ENCODE peak calls at places on chromosomes 11 and 22, in ten cellular contexts. One of them, this sample, is unnamed.

GRCh38 chr11:68843052-68843561 is 1.4 kb upstream of the CPT1A start:
- DNase-seq in H1: no peak
- DNase-seq in SJSA1: no peak
- DNase-seq in NB4: peak; percentile 82
- DNase-seq in IMR-90: peak; percentile 29
- DNase-seq in spleen: peak; percentile 81
- DNase-seq in fibroblast of lung: peak; percentile 44
- DNase-seq in A549: no peak
- DNase-seq in naive thymus-derived CD4-positive, alpha-beta T cell: peak; percentile 45
- DNase-seq in epithelial cell of esophagus: no peak
- DNase-seq in this sample: no peak

GRCh38 chr22:35567794-35568193 is 27.2 kb downstream of the RASD2 start:
- DNase-seq in H1: no peak
- DNase-seq in SJSA1: no peak
- DNase-seq in NB4: no peak
- DNase-seq in IMR-90: no peak
- DNase-seq in spleen: no peak
- DNase-seq in fibroblast of lung: no peak
- DNase-seq in A549: no peak
- DNase-seq in naive thymus-derived CD4-positive, alpha-beta T cell: no peak
- DNase-seq in epithelial cell of esophagus: no peak
- DNase-seq in this sample: no peak

GRCh38 chr22:33539902-33540751 is 380.1 kb downstream of the LARGE1 start:
- DNase-seq in H1: no peak
- DNase-seq in SJSA1: no peak
- DNase-seq in NB4: no peak
- DNase-seq in IMR-90: peak; percentile 5
- DNase-seq in spleen: no peak
- DNase-seq in fibroblast of lung: peak; percentile 17
- DNase-seq in A549: peak; percentile 58
- DNase-seq in naive thymus-derived CD4-positive, alpha-beta T cell: no peak
- DNase-seq in epithelial cell of esophagus: no peak
- DNase-seq in this sample: no peak

GRCh38 chr11:65709661-65710060 is 2.4 kb upstream of the KAT5 start:
- DNase-seq in H1: no peak
- DNase-seq in SJSA1: no peak
- DNase-seq in NB4: peak; percentile 63
- DNase-seq in IMR-90: no peak
- DNase-seq in spleen: peak; percentile 13
- DNase-seq in fibroblast of lung: peak; percentile 47
- DNase-seq in A549: no peak
- DNase-seq in naive thymus-derived CD4-positive, alpha-beta T cell: no peak
- DNase-seq in epithelial cell of esophagus: no peak
- DNase-seq in this sample: no peak

GRCh38 chr11:20443596-20443995 is 56.1 kb downstream of the PRMT3 start:
- DNase-seq in H1: no peak
- DNase-seq in SJSA1: peak; percentile 5
- DNase-seq in NB4: peak; percentile 24
- DNase-seq in IMR-90: peak; percentile 28
- DNase-seq in spleen: no peak
- DNase-seq in fibroblast of lung: peak; percentile 5
- DNase-seq in A549: peak; percentile 3
- DNase-seq in naive thymus-derived CD4-positive, alpha-beta T cell: no peak
- DNase-seq in epithelial cell of esophagus: peak; percentile 36
- DNase-seq in this sample: no peak

GRCh38 chr22:18998998-18999397 is 62.9 kb upstream of the PRODH start:
- DNase-seq in H1: peak; percentile 34
- DNase-seq in SJSA1: no peak
- DNase-seq in NB4: peak; percentile 21
- DNase-seq in IMR-90: no peak
- DNase-seq in spleen: no peak
- DNase-seq in fibroblast of lung: no peak
- DNase-seq in A549: no peak
- DNase-seq in naive thymus-derived CD4-positive, alpha-beta T cell: no peak
- DNase-seq in epithelial cell of esophagus: no peak
- DNase-seq in this sample: peak; percentile 52

GRCh38 chr22:45883811-45884170 is 93.2 kb downstream of the WNT7B start:
- DNase-seq in H1: no peak
- DNase-seq in SJSA1: no peak
- DNase-seq in NB4: no peak
- DNase-seq in IMR-90: no peak
- DNase-seq in spleen: no peak
- DNase-seq in fibroblast of lung: no peak
- DNase-seq in A549: no peak
- DNase-seq in naive thymus-derived CD4-positive, alpha-beta T cell: no peak
- DNase-seq in epithelial cell of esophagus: no peak
- DNase-seq in this sample: no peak

GRCh38 chr11:117199061-117199915 is at the start of gene TAGLN:
- DNase-seq in H1: peak; percentile 86
- DNase-seq in SJSA1: peak; percentile 68
- DNase-seq in NB4: no peak
- DNase-seq in IMR-90: peak; percentile 94
- DNase-seq in spleen: no peak
- DNase-seq in fibroblast of lung: peak; percentile 97
- DNase-seq in A549: no peak
- DNase-seq in naive thymus-derived CD4-positive, alpha-beta T cell: no peak
- DNase-seq in epithelial cell of esophagus: peak; percentile 87
- DNase-seq in this sample: peak; percentile 60

GRCh38 chr11:70618471-70619101 is 220.3 kb downstream of the CTTN start:
- DNase-seq in H1: no peak
- DNase-seq in SJSA1: no peak
- DNase-seq in NB4: no peak
- DNase-seq in IMR-90: no peak
- DNase-seq in spleen: no peak
- DNase-seq in fibroblast of lung: no peak
- DNase-seq in A549: no peak
- DNase-seq in naive thymus-derived CD4-positive, alpha-beta T cell: no peak
- DNase-seq in epithelial cell of esophagus: no peak
- DNase-seq in this sample: no peak

GRCh38 chr11:81267246-81267645 is 1466.4 kb downstream of the FAM181B start:
- DNase-seq in H1: no peak
- DNase-seq in SJSA1: no peak
- DNase-seq in NB4: no peak
- DNase-seq in IMR-90: no peak
- DNase-seq in spleen: no peak
- DNase-seq in fibroblast of lung: no peak
- DNase-seq in A549: no peak
- DNase-seq in naive thymus-derived CD4-positive, alpha-beta T cell: no peak
- DNase-seq in epithelial cell of esophagus: no peak
- DNase-seq in this sample: no peak

GRCh38 chr11:59145534-59145933 is 2.9 kb downstream of the FAM111A start:
- DNase-seq in H1: no peak
- DNase-seq in SJSA1: no peak
- DNase-seq in NB4: peak; percentile 86
- DNase-seq in IMR-90: peak; percentile 64
- DNase-seq in spleen: no peak
- DNase-seq in fibroblast of lung: no peak
- DNase-seq in A549: no peak
- DNase-seq in naive thymus-derived CD4-positive, alpha-beta T cell: no peak
- DNase-seq in epithelial cell of esophagus: peak; percentile 83
- DNase-seq in this sample: no peak
- H3K4me3 ChIP-seq in H1: peak overlapping the region; percentile 75
- H3K4me3 ChIP-seq in SJSA1: peak overlapping the region; percentile 59
- H3K4me3 ChIP-seq in NB4: peak overlapping the region; percentile 87
- H3K4me3 ChIP-seq in IMR-90: peak overlapping the region; percentile 48
- H3K4me3 ChIP-seq in spleen: no peak overlapping the region
- H3K4me3 ChIP-seq in fibroblast of lung: peak overlapping the region; percentile 96
- H3K4me3 ChIP-seq in A549: peak overlapping the region; percentile 73
- H3K4me3 ChIP-seq in naive thymus-derived CD4-positive, alpha-beta T cell: no peak overlapping the region
- H3K4me3 ChIP-seq in epithelial cell of esophagus: peak overlapping the region; percentile 75
- H3K4me3 ChIP-seq in this sample: no peak overlapping the region

GRCh38 chr22:40046126-40046525 is 51.4 kb downstream of the FAM83F start:
- DNase-seq in H1: no peak
- DNase-seq in SJSA1: no peak
- DNase-seq in NB4: no peak
- DNase-seq in IMR-90: no peak
- DNase-seq in spleen: no peak
- DNase-seq in fibroblast of lung: no peak
- DNase-seq in A549: no peak
- DNase-seq in naive thymus-derived CD4-positive, alpha-beta T cell: no peak
- DNase-seq in epithelial cell of esophagus: no peak
- DNase-seq in this sample: no peak
- H3K4me3 ChIP-seq in H1: peak overlapping the region; percentile 81
- H3K4me3 ChIP-seq in SJSA1: no peak overlapping the region
- H3K4me3 ChIP-seq in NB4: peak overlapping the region; percentile 76
- H3K4me3 ChIP-seq in IMR-90: no peak overlapping the region
- H3K4me3 ChIP-seq in spleen: peak overlapping the region; percentile 77
- H3K4me3 ChIP-seq in fibroblast of lung: peak overlapping the region; percentile 69
- H3K4me3 ChIP-seq in A549: no peak overlapping the region
- H3K4me3 ChIP-seq in naive thymus-derived CD4-positive, alpha-beta T cell: peak overlapping the region; percentile 97
- H3K4me3 ChIP-seq in epithelial cell of esophagus: no peak overlapping the region
- H3K4me3 ChIP-seq in this sample: no peak overlapping the region

GRCh38 chr11:118441770-118442169 is 5.5 kb downstream of the KMT2A start:
- DNase-seq in H1: no peak
- DNase-seq in SJSA1: no peak
- DNase-seq in NB4: no peak
- DNase-seq in IMR-90: no peak
- DNase-seq in spleen: no peak
- DNase-seq in fibroblast of lung: no peak
- DNase-seq in A549: no peak
- DNase-seq in naive thymus-derived CD4-positive, alpha-beta T cell: no peak
- DNase-seq in epithelial cell of esophagus: no peak
- DNase-seq in this sample: no peak

GRCh38 chr11:118438314-118438931 is 2.1 kb downstream of the KMT2A start:
- DNase-seq in H1: no peak
- DNase-seq in SJSA1: peak; percentile 32
- DNase-seq in NB4: peak; percentile 67
- DNase-seq in IMR-90: peak; percentile 87
- DNase-seq in spleen: peak; percentile 75
- DNase-seq in fibroblast of lung: peak; percentile 87
- DNase-seq in A549: peak; percentile 31
- DNase-seq in naive thymus-derived CD4-positive, alpha-beta T cell: peak; percentile 44
- DNase-seq in epithelial cell of esophagus: peak; percentile 78
- DNase-seq in this sample: no peak

GRCh38 chr11:118437046-118437735 is 899 bp downstream of the KMT2A start:
- DNase-seq in H1: no peak
- DNase-seq in SJSA1: no peak
- DNase-seq in NB4: peak; percentile 54
- DNase-seq in IMR-90: peak; percentile 35
- DNase-seq in spleen: peak; percentile 85
- DNase-seq in fibroblast of lung: peak; percentile 46
- DNase-seq in A549: peak; percentile 28
- DNase-seq in naive thymus-derived CD4-positive, alpha-beta T cell: peak; percentile 47
- DNase-seq in epithelial cell of esophagus: peak; percentile 64
- DNase-seq in this sample: no peak

GRCh38 chr11:118437736-118438125 is 1.4 kb downstream of the KMT2A start:
- DNase-seq in H1: no peak
- DNase-seq in SJSA1: no peak
- DNase-seq in NB4: peak; percentile 66
- DNase-seq in IMR-90: peak; percentile 13
- DNase-seq in spleen: peak; percentile 83
- DNase-seq in fibroblast of lung: peak; percentile 15
- DNase-seq in A549: no peak
- DNase-seq in naive thymus-derived CD4-positive, alpha-beta T cell: peak; percentile 42
- DNase-seq in epithelial cell of esophagus: peak; percentile 21
- DNase-seq in this sample: no peak

DNA sequence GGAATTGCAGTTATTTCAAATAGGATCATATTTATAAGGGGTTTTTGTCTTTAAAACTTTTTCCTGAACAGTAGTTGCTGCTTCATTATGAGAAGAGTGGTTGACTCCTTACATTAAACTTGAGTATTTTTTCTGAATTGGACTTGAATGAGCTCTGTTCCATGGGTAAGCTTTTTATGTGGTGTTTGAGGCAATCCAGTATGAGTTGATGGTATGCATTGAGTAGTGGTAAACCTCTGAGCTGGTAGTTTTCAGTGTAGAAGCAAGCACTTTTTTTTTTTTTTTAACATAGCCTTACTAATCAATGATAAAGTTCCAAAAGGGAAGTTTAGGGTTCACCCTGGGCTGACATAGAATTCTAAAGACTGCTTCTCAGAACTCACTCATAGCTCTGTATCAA is 3.4 kb downstream of the KMT2A start:
- DNase-seq in H1: no peak
- DNase-seq in SJSA1: no peak
- DNase-seq in NB4: no peak
- DNase-seq in IMR-90: no peak
- DNase-seq in spleen: no peak
- DNase-seq in fibroblast of lung: no peak
- DNase-seq in A549: no peak
- DNase-seq in naive thymus-derived CD4-positive, alpha-beta T cell: no peak
- DNase-seq in epithelial cell of esophagus: no peak
- DNase-seq in this sample: no peak
- H3K4me3 ChIP-seq in H1: peak overlapping the region; percentile 91
- H3K4me3 ChIP-seq in SJSA1: no peak overlapping the region
- H3K4me3 ChIP-seq in NB4: peak overlapping the region; percentile 83
- H3K4me3 ChIP-seq in IMR-90: no peak overlapping the region
- H3K4me3 ChIP-seq in spleen: no peak overlapping the region
- H3K4me3 ChIP-seq in fibroblast of lung: no peak overlapping the region
- H3K4me3 ChIP-seq in A549: no peak overlapping the region
- H3K4me3 ChIP-seq in naive thymus-derived CD4-positive, alpha-beta T cell: no peak overlapping the region
- H3K4me3 ChIP-seq in epithelial cell of esophagus: no peak overlapping the region
- H3K4me3 ChIP-seq in this sample: no peak overlapping the region

GRCh38 chr22:48380016-48380665 is 1447.5 kb downstream of the BRD1 start:
- DNase-seq in H1: no peak
- DNase-seq in SJSA1: no peak
- DNase-seq in NB4: no peak
- DNase-seq in IMR-90: no peak
- DNase-seq in spleen: peak; percentile 66
- DNase-seq in fibroblast of lung: no peak
- DNase-seq in A549: no peak
- DNase-seq in naive thymus-derived CD4-positive, alpha-beta T cell: no peak
- DNase-seq in epithelial cell of esophagus: no peak
- DNase-seq in this sample: no peak

GRCh38 chr22:48379371-48379770 is 1448.3 kb downstream of the BRD1 start:
- DNase-seq in H1: no peak
- DNase-seq in SJSA1: no peak
- DNase-seq in NB4: no peak
- DNase-seq in IMR-90: no peak
- DNase-seq in spleen: no peak
- DNase-seq in fibroblast of lung: no peak
- DNase-seq in A549: no peak
- DNase-seq in naive thymus-derived CD4-positive, alpha-beta T cell: no peak
- DNase-seq in epithelial cell of esophagus: no peak
- DNase-seq in this sample: no peak

GRCh38 chr22:48376428-48376827 is 1451.2 kb downstream of the BRD1 start:
- DNase-seq in H1: no peak
- DNase-seq in SJSA1: no peak
- DNase-seq in NB4: no peak
- DNase-seq in IMR-90: no peak
- DNase-seq in spleen: peak; percentile 25
- DNase-seq in fibroblast of lung: no peak
- DNase-seq in A549: no peak
- DNase-seq in naive thymus-derived CD4-positive, alpha-beta T cell: no peak
- DNase-seq in epithelial cell of esophagus: no peak
- DNase-seq in this sample: no peak

GRCh38 chr22:48376936-48377335 is 1450.7 kb downstream of the BRD1 start:
- DNase-seq in H1: no peak
- DNase-seq in SJSA1: no peak
- DNase-seq in NB4: no peak
- DNase-seq in IMR-90: no peak
- DNase-seq in spleen: peak; percentile 51
- DNase-seq in fibroblast of lung: no peak
- DNase-seq in A549: no peak
- DNase-seq in naive thymus-derived CD4-positive, alpha-beta T cell: no peak
- DNase-seq in epithelial cell of esophagus: no peak
- DNase-seq in this sample: no peak

DNA sequence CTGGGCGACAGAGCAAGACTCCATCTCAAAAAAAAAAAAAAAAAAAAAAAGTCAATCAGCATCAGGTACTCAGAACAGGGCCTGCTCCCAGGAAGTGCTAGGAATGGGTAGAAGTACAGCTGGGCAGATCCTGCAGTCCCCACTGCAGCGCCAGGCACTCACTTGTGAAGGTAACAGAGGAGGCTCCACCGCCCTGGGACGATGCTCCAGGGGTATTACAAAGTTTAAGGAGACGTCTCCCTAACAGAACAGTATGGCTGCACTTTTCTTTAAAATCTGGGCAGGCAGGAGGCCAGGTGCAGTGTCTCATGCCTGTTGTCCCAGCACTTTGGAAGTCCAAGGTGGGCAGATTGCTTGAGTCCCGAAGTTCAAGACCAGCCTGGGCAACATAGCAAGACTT is 1449.0 kb downstream of the BRD1 start:
- DNase-seq in H1: no peak
- DNase-seq in SJSA1: no peak
- DNase-seq in NB4: no peak
- DNase-seq in IMR-90: no peak
- DNase-seq in spleen: peak; percentile 48
- DNase-seq in fibroblast of lung: no peak
- DNase-seq in A549: no peak
- DNase-seq in naive thymus-derived CD4-positive, alpha-beta T cell: no peak
- DNase-seq in epithelial cell of esophagus: no peak
- DNase-seq in this sample: no peak
- H3K4me3 ChIP-seq in H1: no peak overlapping the region
- H3K4me3 ChIP-seq in SJSA1: no peak overlapping the region
- H3K4me3 ChIP-seq in NB4: no peak overlapping the region
- H3K4me3 ChIP-seq in IMR-90: no peak overlapping the region
- H3K4me3 ChIP-seq in spleen: no peak overlapping the region
- H3K4me3 ChIP-seq in fibroblast of lung: no peak overlapping the region
- H3K4me3 ChIP-seq in A549: no peak overlapping the region
- H3K4me3 ChIP-seq in naive thymus-derived CD4-positive, alpha-beta T cell: no peak overlapping the region
- H3K4me3 ChIP-seq in epithelial cell of esophagus: no peak overlapping the region
- H3K4me3 ChIP-seq in this sample: no peak overlapping the region

This sample was measured in iPS DF 6.9.